ENCODE peak calls at places on chromosomes 11 and 22, in four cellular contexts. N is NCI-H187; O is CD8-positive, alpha-beta T cell; P is BE2C. Z is an unnamed sample.

GRCh38 chr11:44561275-44561781 is 4.1 kb upstream of the CD82 start:
- DNase-seq in N (no peak), O (no peak), P (no peak), Z (no peak)

GRCh38 chr11:32316846-32317525 is 118.4 kb downstream of the WT1 start:
- DNase-seq in N (no peak), O (no peak), P (no peak), Z (no peak)

GRCh38 chr11:17542249-17542648 is 2.0 kb downstream of the USH1C start:
- DNase-seq in N (no peak), O (no peak), P (no peak), Z (no peak)

GRCh38 chr11:61152816-61153592 is 8.2 kb downstream of the VPS37C start:
- DNase-seq in N (no peak), O (no peak), P (no peak), Z (no peak)

GRCh38 chr11:35167451-35167954 is 28.5 kb downstream of the CD44 start:
- DNase-seq in N (no peak), O (no peak), P (no peak), Z (no peak)

GRCh38 chr11:43489869-43490465 is 131.2 kb downstream of the TTC17 start:
- DNase-seq in N (no peak), O (no peak), P (no peak), Z (no peak)

GRCh38 chr11:80282643-80283042 is 841.8 kb upstream of the TENM4 start:
- DNase-seq in N (no peak), O (no peak), P (no peak), Z (no peak)

GRCh38 chr11:111870113-111870512 is 1.3 kb downstream of the ALG9 start:
- DNase-seq in N (no peak), O (no peak), P (no peak), Z (no peak)

GRCh38 chr22:32175751-32176644 is 16.9 kb upstream of the C22orf42 start:
- DNase-seq in N (no peak), O (no peak), P (peak), Z (no peak)

GRCh38 chr11:2794947-2795346 is 90.6 kb downstream of the CDKN1C start:
- DNase-seq in N (no peak), O (no peak), P (peak), Z (no peak)

GRCh38 chr22:19168088-19168890 is 10.2 kb downstream of the SLC25A1 start:
- DNase-seq in N (no peak), O (no peak), P (peak), Z (no peak)

GRCh38 chr22:26777402-26777801 is 120.0 kb downstream of the MIAT start:
- DNase-seq in N (no peak), O (no peak), P (peak), Z (no peak)

GRCh38 chr11:35127619-35128018 is 11.4 kb upstream of the CD44 start:
- DNase-seq in N (no peak), O (no peak), P (no peak), Z (no peak)

GRCh38 chr11:120835601-120836228 is 188.2 kb upstream of the TBCEL start:
- DNase-seq in N (no peak), O (no peak), P (no peak), Z (no peak)

GRCh38 chr22:23204541-23205157 is 24.3 kb downstream of the BCR start:
- DNase-seq in N (no peak), O (no peak), P (no peak), Z (no peak)

GRCh38 chr11:122754553-122755322 is 83.6 kb upstream of the CRTAM start:
- DNase-seq in N (no peak), O (peak), P (no peak), Z (peak)

GRCh38 chr22:37827056-37827455 is 3.9 kb downstream of the GALR3 start:
- DNase-seq in N (no peak), O (no peak), P (no peak), Z (no peak)

GRCh38 chr11:100578966-100579365 is 108.1 kb upstream of the ARHGAP42 start:
- DNase-seq in N (no peak), O (no peak), P (no peak), Z (no peak)

GRCh38 chr11:125939081-125939521 is 6.7 kb upstream of the VSIG10L2 start:
- DNase-seq in N (no peak), O (no peak), P (no peak), Z (no peak)

Z was measured in SK-N-DZ.